ENCODE peak calls at places on chromosome 3, in five cellular contexts. I is foreskin fibroblast, G is fibroblast of lung, E is prostate gland, V is fibroblast of pulmonary artery. D is an unnamed sample.

GRCh38 chr3:182233405-182233804 is 521.7 kb downstream of the SOX2 start:
- DNase-seq in V (no peak), I (no peak), E (no peak), G (no peak), D (no peak)

GRCh38 chr3:154931484-154931883 is 148.6 kb upstream of the MME start:
- DNase-seq in I (peak), E (no peak), V (peak), G (peak), D (no peak)

GRCh38 chr3:28768439-28768838 is 419.8 kb upstream of the AZI2 start:
- DNase-seq in E (no peak), V (no peak), I (no peak), G (no peak), D (no peak)

GRCh38 chr3:22117751-22118346 is 366.8 kb upstream of the ZNF385D start:
- DNase-seq in G (peak), I (peak), E (no peak), V (peak), D (no peak)

GRCh38 chr3:194031867-194032635 is 103.9 kb upstream of the HES1 start:
- DNase-seq in V (no peak), G (peak), I (no peak), E (no peak), D (no peak)

GRCh38 chr3:23806322-23807160 is 786 bp downstream of the UBE2E1 start:
- DNase-seq in G (peak), E (no peak), I (peak), V (peak), D (peak)

GRCh38 chr3:42507252-42507651 is 4.8 kb downstream of the VIPR1 start:
- DNase-seq in G (no peak), E (peak), V (peak), I (no peak), D (no peak)

GRCh38 chr3:194489736-194490612 is 3.2 kb upstream of the ATP13A3 start:
- DNase-seq in E (no peak), I (peak), G (peak), V (peak), D (peak)

GRCh38 chr3:52268036-52268435 is 10.4 kb downstream of the WDR82 start:
- DNase-seq in E (no peak), I (no peak), V (no peak), G (no peak), D (no peak)

GRCh38 chr3:138038725-138039462 is 28.9 kb downstream of the CLDN18 start:
- DNase-seq in I (no peak), G (no peak), V (no peak), E (no peak), D (no peak)

GRCh38 chr3:151901282-151901945 is 28.0 kb downstream of the SUCNR1 start:
- DNase-seq in I (no peak), G (peak), E (no peak), V (no peak), D (no peak)

GRCh38 chr3:138187296-138188012 is at the start of gene ARMC8:
- DNase-seq in I (no peak), E (peak), G (no peak), V (peak), D (no peak)

GRCh38 chr3:72155391-72156064 is 370.6 kb upstream of the PROK2 start:
- DNase-seq in I (peak), E (no peak), G (peak), V (peak), D (no peak)

GRCh38 chr3:192847918-192848317 is 69.7 kb downstream of the MB21D2 start:
- DNase-seq in I (peak), E (no peak), V (no peak), G (peak), D (no peak)

GRCh38 chr3:65484964-65485363 is 553.8 kb downstream of the MAGI1 start:
- DNase-seq in G (peak), I (no peak), V (no peak), E (no peak), D (no peak)

GRCh38 chr3:144085964-144086363 is 114.3 kb downstream of the DIPK2A start:
- DNase-seq in V (peak), E (no peak), I (peak), G (peak), D (no peak)

GRCh38 chr3:146222204-146223046 is 28.5 kb downstream of the PLSCR4 start:
- DNase-seq in I (peak), V (peak), E (no peak), G (peak), D (no peak)

GRCh38 chr3:128504533-128504915 is 11.5 kb upstream of the GATA2 start:
- DNase-seq in G (no peak), E (no peak), I (no peak), V (no peak), D (no peak)

GRCh38 chr3:9769012-9769411 is 735 bp downstream of the CAMK1 start:
- DNase-seq in I (no peak), V (no peak), G (no peak), E (no peak), D (no peak)

GRCh38 chr3:134754768-134755559 is 40.1 kb upstream of the EPHB1 start:
- DNase-seq in V (peak), G (peak), I (peak), E (peak), D (no peak)

GRCh38 chr3:128491071-128491899 is 1.7 kb downstream of the GATA2 start:
- DNase-seq in E (no peak), G (peak), I (no peak), V (no peak), D (no peak)

GRCh38 chr3:67864587-67865183 is 210.3 kb upstream of the SUCLG2 start:
- DNase-seq in I (no peak), V (no peak), E (no peak), G (no peak), D (no peak)

GRCh38 chr3:115862099-115862498 is 238.8 kb downstream of the GAP43 start:
- DNase-seq in E (no peak), G (no peak), V (no peak), I (no peak), D (no peak)

GRCh38 chr3:132347095-132347494 is 29.9 kb downstream of the ACP3 start:
- DNase-seq in I (peak), V (peak), E (peak), G (peak), D (no peak)

GRCh38 chr3:163745204-163745603 is 1333.1 kb downstream of the SI start:
- DNase-seq in V (no peak), G (no peak), E (no peak), I (no peak), D (no peak)

GRCh38 chr3:17747184-17747889 is 4.9 kb upstream of the TBC1D5 start:
- DNase-seq in V (no peak), E (no peak), I (no peak), G (peak), D (peak)

GRCh38 chr3:84962460-84962859 is 3.7 kb downstream of the CADM2 start:
- DNase-seq in I (no peak), G (no peak), V (no peak), E (no peak), D (no peak)

GRCh38 chr3:10017636-10018292 is 8.5 kb upstream of the FANCD2 start:
- DNase-seq in E (no peak), I (peak), G (peak), V (peak), D (no peak)

GRCh38 chr3:76177650-76178049 is 392.3 kb upstream of the ZNF717 start:
- DNase-seq in V (no peak), E (no peak), G (no peak), I (no peak), D (no peak)

GRCh38 chr3:108430540-108430939 is 79.9 kb downstream of the MYH15 start:
- DNase-seq in E (no peak), I (no peak), V (no peak), G (peak), D (no peak)

GRCh38 chr3:125681146-125681545 is 85.8 kb upstream of the OSBPL11 start:
- DNase-seq in E (no peak), I (no peak), V (no peak), G (no peak), D (no peak)

GRCh38 chr3:125683067-125683844 is 88.0 kb upstream of the OSBPL11 start:
- DNase-seq in E (peak), I (no peak), V (peak), G (no peak), D (no peak)

GRCh38 chr3:125679258-125679657 is 84.0 kb upstream of the OSBPL11 start:
- DNase-seq in G (no peak), E (no peak), I (no peak), V (no peak), D (no peak)

GRCh38 chr3:125684199-125684598 is 88.9 kb upstream of the OSBPL11 start:
- DNase-seq in V (peak), E (no peak), I (peak), G (peak), D (no peak)
- TF ChIP-seq CTCF in V (peak), E (no peak), I (peak), G (peak), D (peak)

DNA sequence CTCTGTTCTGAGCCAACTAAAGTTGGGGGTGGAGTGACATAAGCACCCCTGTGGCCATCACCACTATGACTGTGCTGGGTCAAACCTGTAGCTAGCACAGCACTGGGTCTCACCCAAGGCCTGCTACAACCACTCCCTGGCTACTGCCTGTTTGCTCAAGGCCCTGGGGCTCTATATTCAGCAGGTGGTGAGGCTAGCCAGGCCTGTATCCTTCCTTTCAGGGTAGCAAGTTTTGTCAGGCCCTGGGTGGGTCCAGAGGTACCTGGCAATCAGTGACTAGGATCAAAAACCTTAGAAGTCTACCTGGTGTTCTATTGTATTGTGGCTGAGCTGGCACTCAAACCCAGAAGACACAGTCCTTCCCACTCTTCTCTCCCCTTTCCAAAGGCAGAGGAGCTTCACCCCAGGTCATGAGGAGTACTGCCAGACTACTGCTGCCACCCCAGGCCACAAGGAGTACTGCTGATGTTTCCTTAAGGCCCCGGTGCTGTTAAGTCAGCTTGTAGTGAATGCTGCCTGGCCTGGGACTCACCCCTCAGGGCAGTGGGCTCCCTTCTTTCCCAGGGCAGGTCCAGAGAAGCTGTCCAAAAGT is 170.8 kb downstream of the IGSF11 start:
- DNase-seq in G (no peak), I (no peak), E (no peak), V (no peak), D (no peak)
- TF ChIP-seq CTCF in G (no peak), I (no peak), E (no peak), V (no peak), D (peak)

DNA sequence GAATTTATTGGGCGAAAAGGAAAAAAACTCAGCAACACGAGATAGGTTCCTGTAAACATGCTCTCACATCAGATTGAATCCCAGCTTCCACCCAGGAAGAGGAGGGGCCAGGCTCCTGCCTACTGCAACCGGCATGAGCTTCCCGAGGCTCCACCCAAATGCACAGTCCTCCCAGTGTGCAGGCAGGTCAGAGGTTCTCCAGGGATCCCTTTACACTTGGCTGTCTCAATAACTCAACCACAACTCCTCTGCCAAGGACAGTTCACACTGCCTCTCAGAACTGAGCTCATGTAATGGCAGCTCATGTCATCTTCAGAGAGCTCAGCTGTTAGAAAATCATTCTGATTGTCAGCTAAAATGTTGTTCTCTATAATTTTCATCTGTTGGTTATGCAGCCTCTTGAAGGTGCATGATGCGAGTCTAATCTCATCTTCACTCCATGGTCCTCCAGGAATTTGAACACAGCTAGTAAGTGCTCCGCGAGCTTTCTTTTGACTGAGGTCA is 76.8 kb downstream of the SST start:
- DNase-seq in G (no peak), E (no peak), V (no peak), I (no peak), D (no peak)
- TF ChIP-seq CTCF in G (no peak), E (no peak), V (no peak), I (no peak), D (no peak)

DNA sequence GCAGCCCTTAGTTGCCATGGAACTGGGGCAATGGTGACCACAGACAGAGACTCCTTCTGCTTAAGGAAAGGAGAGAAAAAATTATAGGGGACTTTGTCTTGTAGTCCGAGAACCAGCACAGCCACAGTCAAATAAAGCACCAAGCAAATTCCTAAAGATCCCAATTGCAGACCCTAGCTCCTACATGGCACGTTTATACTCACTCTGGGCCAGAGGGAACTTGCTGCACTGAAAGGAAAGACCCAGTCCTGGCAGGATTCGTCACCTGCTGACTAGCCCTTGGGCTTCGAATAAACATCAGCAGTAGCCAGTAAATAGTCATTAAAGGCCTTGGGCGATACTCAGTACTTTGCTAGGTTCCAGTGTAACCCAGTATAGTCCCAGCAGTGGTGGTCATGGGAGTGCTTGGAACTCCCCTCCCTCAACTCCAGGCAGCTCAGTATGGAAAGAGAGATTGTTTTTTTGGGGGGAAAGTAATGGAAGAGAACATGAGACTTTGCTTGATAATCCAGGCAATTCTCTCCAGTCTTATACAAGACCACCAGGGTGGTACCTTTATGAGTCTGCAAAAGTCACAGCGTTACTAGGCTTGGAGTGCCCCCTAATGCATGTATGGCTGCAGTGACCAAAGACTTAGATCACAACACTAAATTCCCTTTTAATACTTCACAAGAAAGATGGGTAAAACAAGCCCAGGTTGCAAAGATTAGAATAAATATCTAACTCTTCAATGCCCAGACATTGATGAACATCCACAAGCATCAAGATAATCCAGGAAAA is 66.4 kb upstream of the AGTR1 start:
- DNase-seq in E (no peak), V (peak), G (no peak), I (no peak), D (no peak)
- TF ChIP-seq CTCF in E (no peak), V (peak), G (peak), I (peak), D (no peak)

GRCh38 chr3:38800511-38800910 is 15.5 kb downstream of the SCN10A start:
- DNase-seq in V (no peak), E (no peak), I (no peak), G (no peak), D (no peak)
- TF ChIP-seq CTCF in V (no peak), E (no peak), I (no peak), G (no peak), D (no peak)

GRCh38 chr3:126746395-126747177 is 42.5 kb downstream of the CHCHD6 start:
- DNase-seq in V (peak), E (no peak), G (peak), I (peak), D (no peak)
- TF ChIP-seq CTCF in V (peak), E (no peak), G (peak), I (no peak), D (no peak)

GRCh38 chr3:156787926-156788663 is 38.1 kb upstream of the LEKR1 start:
- DNase-seq in G (peak), E (no peak), I (peak), V (peak), D (no peak)
- TF ChIP-seq CTCF in G (peak), E (no peak), I (no peak), V (no peak), D (no peak)

DNA sequence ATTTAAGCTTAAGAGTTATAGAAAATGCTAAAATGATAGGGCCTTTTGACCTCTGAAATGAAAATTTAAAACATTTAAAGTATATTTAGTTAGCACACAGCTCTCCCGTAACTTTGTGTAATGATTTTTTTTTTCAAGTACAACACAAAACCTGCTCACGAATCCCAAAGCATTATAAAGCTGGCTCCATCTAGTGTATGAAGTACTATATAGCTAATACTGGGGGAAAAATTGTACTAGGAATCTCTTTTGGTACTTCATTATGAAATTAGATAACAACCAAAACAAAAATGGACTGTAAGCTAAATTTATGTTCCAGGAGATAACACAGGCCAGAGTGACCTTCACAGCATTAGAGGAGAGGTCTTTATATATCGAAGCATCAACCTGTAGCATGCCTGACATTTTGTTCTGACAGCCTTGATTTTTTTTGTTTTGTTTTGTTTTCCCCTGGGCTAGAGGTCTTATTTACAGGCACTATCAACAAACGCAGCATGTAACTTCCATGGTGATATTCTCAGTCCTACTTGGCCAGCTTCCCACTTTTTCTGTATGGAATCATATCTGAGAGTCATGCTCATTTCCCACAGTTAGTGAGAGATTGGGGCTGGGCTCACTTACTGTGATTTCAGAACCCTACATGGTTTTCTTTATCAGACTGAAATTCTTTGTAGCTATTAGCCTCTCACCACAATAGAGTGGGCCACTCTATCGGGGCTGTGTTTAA is 116.3 kb downstream of the MITF start:
- DNase-seq in E (no peak), I (peak), G (peak), V (peak), D (no peak)
- TF ChIP-seq CTCF in E (peak), I (peak), G (peak), V (peak), D (peak)

GRCh38 chr3:49903451-49904424 is at the start of gene MST1R:
- DNase-seq in V (peak), G (no peak), I (peak), E (peak), D (peak)
- TF ChIP-seq CTCF in V (no peak), G (no peak), I (no peak), E (peak), D (no peak)